ENCODE peak calls at places on chromosomes 13 and 19, in four cellular contexts. K is heart right ventricle, J is OCI-LY7, G is lung. W is an unnamed sample. For H3K4me1, the result is how much of the 10 kb centered on the place peaks cover.

GRCh38 chr19:50419580-50420035 is 870 bp downstream of the SPIB start:
- DNase-seq in G (no peak), K (no peak), J (peak), W (no peak)

GRCh38 chr13:41428155-41428554 is 29.2 kb upstream of the RGCC start:
- DNase-seq in G (no peak), J (no peak), K (peak), W (no peak)

GRCh38 chr19:15300533-15301194 is 31.7 kb downstream of the BRD4 start:
- DNase-seq in K (no peak), J (peak), G (no peak), W (no peak)

GRCh38 chr13:44810067-44810840 is 179.0 kb downstream of the NUFIP1 start:
- DNase-seq in K (peak), G (no peak), J (no peak), W (no peak)

GRCh38 chr19:2727640-2727944 is 6.4 kb upstream of the DIRAS1 start:
- DNase-seq in G (no peak), J (no peak), K (no peak), W (no peak)

GRCh38 chr13:76638160-76638559 is 248.0 kb downstream of the KCTD12 start:
- DNase-seq in K (peak), J (no peak), G (no peak), W (no peak)

GRCh38 chr19:10474962-10475451 is 28.1 kb downstream of the KEAP1 start:
- DNase-seq in J (no peak), G (no peak), K (no peak), W (no peak)

GRCh38 chr13:86830046-86830445 is 841.1 kb upstream of the SLITRK5 start:
- DNase-seq in K (no peak), J (no peak), G (no peak), W (no peak)

GRCh38 chr13:20526664-20527063 is 1.0 kb upstream of the CRYL1 start:
- DNase-seq in K (no peak), G (no peak), J (no peak), W (no peak)

GRCh38 chr13:40402931-40403412 is 263.5 kb downstream of the FOXO1 start:
- DNase-seq in J (no peak), K (no peak), G (no peak), W (no peak)

GRCh38 chr13:29589967-29590366 is 5.5 kb downstream of the SLC7A1 start:
- DNase-seq in K (no peak), J (no peak), G (no peak), W (no peak)

GRCh38 chr13:29436291-29436690 is 159.2 kb downstream of the SLC7A1 start:
- DNase-seq in J (no peak), G (no peak), K (no peak), W (no peak)

GRCh38 chr19:35404879-35405622 is 34.2 kb downstream of the GPR42 start:
- DNase-seq in K (no peak), G (no peak), J (no peak), W (no peak)

GRCh38 chr19:2533686-2534085 is 57.8 kb downstream of the GADD45B start:
- DNase-seq in K (no peak), J (no peak), G (no peak), W (no peak)

DNA sequence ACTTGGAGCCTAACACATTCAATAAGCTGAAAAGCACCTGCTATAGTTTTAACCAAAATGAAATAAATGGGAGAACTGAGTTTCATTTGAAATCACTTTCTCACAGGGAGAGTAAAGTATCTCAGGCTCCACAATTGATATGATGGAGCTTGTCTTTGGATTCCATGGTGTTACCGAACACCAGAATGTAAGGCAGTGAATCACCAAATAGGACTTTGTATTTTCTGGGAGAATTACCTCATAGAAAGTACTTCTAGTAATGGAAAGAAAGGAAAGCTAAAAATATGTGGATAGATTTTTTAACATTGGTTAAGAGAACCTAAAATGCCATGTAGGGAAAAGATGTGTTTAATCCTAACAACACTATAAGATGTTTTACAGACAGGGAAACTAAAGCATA is 123.6 kb downstream of the NALCN start:
- DNase-seq in J (no peak), K (no peak), G (no peak), W (no peak)
- H3K27ac ChIP-seq in J (no peak), K (no peak), G (no peak), W (no peak)

DNA sequence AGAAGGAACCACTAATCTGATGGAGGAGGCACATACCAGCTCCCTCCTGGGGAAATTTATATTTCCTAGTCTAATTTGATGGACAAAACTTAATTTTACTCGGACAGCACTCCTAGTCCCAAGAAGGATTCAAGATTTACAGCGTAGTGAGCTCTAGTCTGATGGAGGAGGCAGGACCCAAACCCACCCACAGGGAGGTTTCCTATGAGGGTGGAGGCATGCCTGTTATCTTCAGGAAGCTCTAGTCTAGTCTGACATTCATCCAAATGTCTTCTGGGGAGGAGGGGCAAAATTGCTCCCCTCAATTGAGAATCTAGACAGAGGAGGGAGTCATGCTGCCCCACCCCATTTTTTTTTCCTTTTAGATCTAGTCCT is 10.4 kb upstream of the BCL3 start:
- DNase-seq in J (no peak), G (no peak), K (no peak), W (no peak)
- H3K4me1 ChIP-seq in J (under half), G (under half), K (half or more), W (under half)

DNA sequence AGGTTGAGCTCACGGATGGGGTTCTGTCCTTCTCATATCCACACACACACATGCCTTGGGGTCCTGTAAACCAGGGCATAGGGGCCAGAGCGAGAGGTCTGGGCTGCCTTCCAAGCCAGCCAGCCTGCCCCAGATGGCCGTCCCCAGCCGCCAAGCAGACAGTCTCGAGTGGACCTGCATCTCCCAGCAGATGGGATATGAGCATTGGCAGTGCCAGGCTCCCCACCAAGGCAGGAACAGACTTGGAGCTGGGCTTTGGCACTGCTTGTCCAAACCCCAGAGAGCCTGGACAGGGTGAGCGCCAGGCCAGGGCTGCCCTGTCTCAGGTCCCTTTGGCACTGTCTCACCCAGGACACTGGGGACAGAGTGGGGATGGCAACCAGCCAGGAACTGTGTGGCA is 130.4 kb downstream of the DPF1 start:
- DNase-seq in K (peak), G (no peak), J (no peak), W (no peak)
- H3K27ac ChIP-seq in K (peak), G (no peak), J (no peak), W (no peak)

DNA sequence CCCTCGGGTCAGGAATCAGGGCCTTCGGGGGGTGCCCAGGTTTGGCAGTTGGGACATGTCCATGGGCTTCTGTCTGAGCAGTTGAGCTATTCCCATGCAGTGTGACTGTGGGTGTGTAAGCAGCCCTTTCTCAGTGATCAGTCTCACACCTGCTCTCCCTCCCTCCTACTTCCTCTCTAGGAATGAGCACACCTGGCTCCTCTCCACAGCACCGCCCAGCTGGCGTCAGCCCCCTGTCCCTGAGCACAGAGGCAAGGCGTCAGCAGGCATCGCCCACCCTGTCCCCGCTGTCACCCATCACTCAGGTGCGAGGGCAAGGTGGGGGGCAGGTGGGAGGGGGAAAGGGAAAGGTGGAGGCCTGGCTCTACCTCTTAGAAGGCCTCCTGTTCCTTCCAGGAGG is 25.9 kb downstream of the COMP start:
- DNase-seq in K (no peak), J (peak), G (no peak), W (no peak)
- H3K4me1 ChIP-seq in K (under half), J (under half), G (under half), W (under half)

DNA sequence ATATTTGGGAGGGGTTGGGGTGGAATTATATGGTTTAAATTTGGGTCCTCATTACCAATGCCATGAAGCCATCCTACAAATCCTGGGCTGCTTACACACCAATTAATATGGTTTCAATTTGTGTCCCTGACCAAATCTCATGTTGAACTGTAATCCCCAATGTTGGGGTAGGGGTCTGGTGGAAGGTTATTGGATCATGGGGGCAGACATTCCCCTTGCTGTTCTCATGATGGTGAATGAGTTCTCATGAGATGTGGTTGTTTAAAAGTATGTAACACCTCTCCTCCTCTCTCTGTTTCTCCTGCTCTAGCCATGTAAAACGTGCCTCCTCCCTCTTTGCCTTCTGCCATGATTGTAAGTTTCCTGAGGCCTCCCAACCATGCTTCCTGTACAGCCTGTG is 46.6 kb upstream of the FAM124A start:
- DNase-seq in G (no peak), J (no peak), K (no peak), W (no peak)
- H3K27ac ChIP-seq in G (no peak), J (no peak), K (no peak), W (no peak)

DNA sequence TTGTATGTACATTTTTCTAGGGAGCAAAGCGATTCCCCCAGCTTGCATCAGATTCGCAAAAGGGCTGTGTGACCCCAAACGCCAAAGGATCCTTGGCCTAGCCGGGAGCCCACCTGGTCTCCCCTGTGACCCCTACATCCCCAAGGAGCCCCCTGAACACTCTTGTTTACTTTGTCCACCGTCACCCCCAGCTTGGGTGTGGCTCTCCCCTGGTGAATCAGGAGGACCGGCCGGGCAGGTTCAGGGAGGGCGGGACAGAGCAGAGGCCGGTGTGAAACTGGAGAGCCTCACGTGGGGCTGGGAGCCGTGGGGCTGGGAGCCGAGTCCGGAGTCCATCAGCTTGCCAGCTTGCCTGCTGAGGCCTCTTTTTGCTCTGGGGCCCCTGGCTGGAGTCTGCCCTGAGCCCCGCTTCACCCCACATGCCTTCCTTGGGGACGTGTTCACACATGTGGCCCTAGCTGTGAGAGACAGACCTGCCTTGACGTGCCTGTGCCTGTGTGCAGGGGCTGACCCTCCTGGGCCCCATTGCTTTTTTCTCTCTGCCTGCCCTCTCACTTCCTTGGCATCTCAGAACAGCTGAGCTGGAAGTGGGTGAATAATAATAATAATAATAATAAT is 2.0 kb downstream of the ITPKC start:
- DNase-seq in K (peak), G (peak), J (peak), W (no peak)
- H3K4me1 ChIP-seq in K (half or more), G (under half), J (under half), W (under half)

GRCh38 chr19:19514881-19515763 is at the start of gene TSSK6:
- DNase-seq in K (no peak), J (no peak), G (no peak), W (no peak)

GRCh38 chr19:19517235-19517619 is 1.2 kb downstream of the NDUFA13 start:
- DNase-seq in J (no peak), K (no peak), G (no peak), W (no peak)

GRCh38 chr19:19514215-19514633 is 1.1 kb downstream of the TSSK6 start:
- DNase-seq in J (no peak), K (peak), G (peak), W (no peak)

GRCh38 chr19:19513671-19514070 is 1.7 kb downstream of the TSSK6 start:
- DNase-seq in J (no peak), K (no peak), G (no peak), W (no peak)

GRCh38 chr19:19515764-19516519 is at the start of gene NDUFA13:
- DNase-seq in G (peak), J (peak), K (peak), W (peak)
- H3K27ac ChIP-seq in G (peak), J (peak), K (peak), W (no peak)

DNA sequence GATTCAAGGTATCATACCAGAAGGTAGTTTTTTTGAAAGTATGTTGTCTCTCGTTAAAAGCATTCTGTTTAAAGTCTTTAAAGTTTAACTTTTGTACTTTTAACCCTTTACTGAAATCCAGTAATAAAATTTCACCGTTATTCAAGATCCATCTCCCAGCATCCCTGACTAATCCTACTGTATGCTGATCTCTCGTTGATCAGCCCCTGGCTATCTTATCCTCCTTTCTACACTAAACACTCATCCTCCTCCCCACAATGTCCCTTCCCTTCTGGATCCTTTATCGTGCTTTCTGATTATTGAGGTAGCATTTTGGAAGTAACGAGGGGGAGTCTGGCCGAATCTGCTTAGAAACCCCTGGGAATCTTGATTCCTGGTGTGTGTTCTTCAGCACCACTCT is 1.3 kb downstream of the TPP2 start:
- DNase-seq in J (no peak), K (no peak), G (no peak), W (no peak)
- H3K4me1 ChIP-seq in J (under half), K (half or more), G (under half), W (under half)

GRCh38 chr19:6101991-6102390 is 8.3 kb downstream of the RFX2 start:
- DNase-seq in K (no peak), G (no peak), J (no peak), W (no peak)
- H3K27ac ChIP-seq in K (peak), G (peak), J (no peak), W (no peak)

GRCh38 chr19:18271433-18271841 is 2.8 kb downstream of the IQCN start:
- DNase-seq in J (no peak), G (no peak), K (no peak), W (no peak)

GRCh38 chr19:18273566-18274302 is 518 bp downstream of the IQCN start:
- DNase-seq in K (no peak), G (no peak), J (no peak), W (no peak)

GRCh38 chr19:18274303-18274775 is at the start of gene IQCN:
- DNase-seq in J (no peak), G (no peak), K (no peak), W (no peak)

GRCh38 chr19:18278521-18279265 is 2.7 kb downstream of the JUND start:
- DNase-seq in J (peak), G (no peak), K (no peak), W (no peak)

DNA sequence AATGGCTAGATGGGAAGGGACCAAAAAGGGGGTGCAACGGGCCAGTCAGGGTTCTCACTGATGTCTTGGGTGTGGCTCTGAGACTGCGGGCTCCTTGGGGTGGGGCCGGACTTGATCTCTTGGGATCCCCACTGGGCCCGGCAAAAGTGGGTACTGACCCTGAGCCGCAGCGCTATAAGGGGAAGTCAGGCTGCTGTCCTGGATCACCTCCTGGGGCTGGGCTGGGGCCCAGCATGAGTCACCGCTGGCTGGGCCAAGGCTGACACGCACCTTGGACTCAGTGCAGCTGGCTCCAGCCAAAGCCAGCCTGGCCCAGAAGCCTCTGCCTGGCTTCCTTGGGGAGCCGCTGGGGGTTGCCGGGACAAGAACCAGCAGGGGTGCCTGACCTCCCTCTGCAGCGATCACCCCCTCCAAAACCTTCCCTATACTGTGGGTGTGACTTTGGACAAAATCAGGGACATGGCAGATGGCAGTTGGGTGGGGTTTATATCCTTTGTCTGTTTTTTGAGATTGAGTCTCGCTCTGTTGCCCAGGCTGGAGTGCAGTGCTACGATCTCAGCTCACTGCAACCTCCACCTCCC is 614 bp upstream of the IQCN start:
- DNase-seq in K (peak), G (peak), J (no peak), W (no peak)
- H3K4me1 ChIP-seq in K (under half), G (under half), J (under half), W (under half)